ENCODE peak calls at places on chromosomes 7 and 10, in eight cellular contexts. One of them, this sample, is unnamed.

GRCh38 chr10:6047847-6048246 is 14.3 kb downstream of the IL2RA start:
- DNase-seq in CD4-positive, alpha-beta memory T cell: no peak
- DNase-seq in BE2C: no peak
- DNase-seq in naive thymus-derived CD8-positive, alpha-beta T cell: no peak
- DNase-seq in foreskin fibroblast: no peak
- DNase-seq in substantia nigra: no peak
- DNase-seq in germinal center: no peak
- DNase-seq in endothelial cell: no peak
- DNase-seq in this sample: no peak

GRCh38 chr7:48158404-48158803 is 12.9 kb upstream of the ABCA13 start:
- DNase-seq in CD4-positive, alpha-beta memory T cell: no peak
- DNase-seq in BE2C: no peak
- DNase-seq in germinal center: no peak
- DNase-seq in substantia nigra: no peak
- DNase-seq in endothelial cell: no peak
- DNase-seq in foreskin fibroblast: peak
- DNase-seq in naive thymus-derived CD8-positive, alpha-beta T cell: no peak
- DNase-seq in this sample: no peak

GRCh38 chr7:25847331-25848070 is 304.5 kb upstream of the NFE2L3 start:
- DNase-seq in BE2C: no peak
- DNase-seq in endothelial cell: no peak
- DNase-seq in germinal center: no peak
- DNase-seq in substantia nigra: no peak
- DNase-seq in CD4-positive, alpha-beta memory T cell: no peak
- DNase-seq in foreskin fibroblast: peak
- DNase-seq in naive thymus-derived CD8-positive, alpha-beta T cell: no peak
- DNase-seq in this sample: no peak

GRCh38 chr10:66925896-66926719 is at the start of gene LRRTM3:
- DNase-seq in substantia nigra: peak
- DNase-seq in naive thymus-derived CD8-positive, alpha-beta T cell: no peak
- DNase-seq in endothelial cell: peak
- DNase-seq in foreskin fibroblast: peak
- DNase-seq in germinal center: peak
- DNase-seq in BE2C: peak
- DNase-seq in CD4-positive, alpha-beta memory T cell: peak
- DNase-seq in this sample: no peak

GRCh38 chr7:69749994-69750393 is 151.7 kb downstream of the AUTS2 start:
- DNase-seq in BE2C: no peak
- DNase-seq in naive thymus-derived CD8-positive, alpha-beta T cell: no peak
- DNase-seq in germinal center: no peak
- DNase-seq in CD4-positive, alpha-beta memory T cell: no peak
- DNase-seq in substantia nigra: no peak
- DNase-seq in foreskin fibroblast: no peak
- DNase-seq in endothelial cell: no peak
- DNase-seq in this sample: no peak

GRCh38 chr10:88110355-88110754 is 246.9 kb downstream of the PTEN start:
- DNase-seq in substantia nigra: no peak
- DNase-seq in foreskin fibroblast: peak
- DNase-seq in endothelial cell: no peak
- DNase-seq in BE2C: no peak
- DNase-seq in germinal center: no peak
- DNase-seq in CD4-positive, alpha-beta memory T cell: no peak
- DNase-seq in naive thymus-derived CD8-positive, alpha-beta T cell: no peak
- DNase-seq in this sample: no peak

GRCh38 chr10:22712959-22713852 is 1.2 kb downstream of the PIP4K2A start:
- DNase-seq in substantia nigra: no peak
- DNase-seq in endothelial cell: peak
- DNase-seq in CD4-positive, alpha-beta memory T cell: peak
- DNase-seq in naive thymus-derived CD8-positive, alpha-beta T cell: peak
- DNase-seq in germinal center: peak
- DNase-seq in foreskin fibroblast: peak
- DNase-seq in BE2C: peak
- DNase-seq in this sample: peak

GRCh38 chr7:117111532-117111931 is 158.2 kb downstream of the ST7 start:
- DNase-seq in foreskin fibroblast: no peak
- DNase-seq in CD4-positive, alpha-beta memory T cell: no peak
- DNase-seq in naive thymus-derived CD8-positive, alpha-beta T cell: no peak
- DNase-seq in germinal center: no peak
- DNase-seq in endothelial cell: no peak
- DNase-seq in BE2C: no peak
- DNase-seq in substantia nigra: no peak
- DNase-seq in this sample: no peak

GRCh38 chr7:25260862-25261454 is 32.7 kb upstream of the NPVF start:
- DNase-seq in CD4-positive, alpha-beta memory T cell: peak
- DNase-seq in naive thymus-derived CD8-positive, alpha-beta T cell: peak
- DNase-seq in endothelial cell: no peak
- DNase-seq in substantia nigra: no peak
- DNase-seq in foreskin fibroblast: peak
- DNase-seq in BE2C: no peak
- DNase-seq in germinal center: peak
- DNase-seq in this sample: peak

GRCh38 chr7:44294325-44295069 is 30.9 kb downstream of the CAMK2B start:
- DNase-seq in endothelial cell: no peak
- DNase-seq in CD4-positive, alpha-beta memory T cell: no peak
- DNase-seq in substantia nigra: no peak
- DNase-seq in naive thymus-derived CD8-positive, alpha-beta T cell: no peak
- DNase-seq in BE2C: peak
- DNase-seq in germinal center: no peak
- DNase-seq in foreskin fibroblast: no peak
- DNase-seq in this sample: no peak

GRCh38 chr10:101646369-101646768 is 48.6 kb downstream of the FBXW4 start:
- DNase-seq in CD4-positive, alpha-beta memory T cell: no peak
- DNase-seq in germinal center: no peak
- DNase-seq in foreskin fibroblast: no peak
- DNase-seq in BE2C: no peak
- DNase-seq in endothelial cell: no peak
- DNase-seq in naive thymus-derived CD8-positive, alpha-beta T cell: no peak
- DNase-seq in substantia nigra: peak
- DNase-seq in this sample: no peak

GRCh38 chr7:93981480-93981874 is 22.7 kb downstream of the BET1 start:
- DNase-seq in naive thymus-derived CD8-positive, alpha-beta T cell: no peak
- DNase-seq in CD4-positive, alpha-beta memory T cell: no peak
- DNase-seq in germinal center: no peak
- DNase-seq in foreskin fibroblast: no peak
- DNase-seq in endothelial cell: no peak
- DNase-seq in BE2C: no peak
- DNase-seq in substantia nigra: no peak
- DNase-seq in this sample: no peak

GRCh38 chr7:158277219-158278141 is 310.1 kb downstream of the PTPRN2 start:
- DNase-seq in germinal center: no peak
- DNase-seq in foreskin fibroblast: no peak
- DNase-seq in CD4-positive, alpha-beta memory T cell: no peak
- DNase-seq in endothelial cell: no peak
- DNase-seq in substantia nigra: no peak
- DNase-seq in BE2C: no peak
- DNase-seq in naive thymus-derived CD8-positive, alpha-beta T cell: no peak
- DNase-seq in this sample: no peak

GRCh38 chr7:47498229-47499056 is 83.5 kb downstream of the TNS3 start:
- DNase-seq in foreskin fibroblast: no peak
- DNase-seq in CD4-positive, alpha-beta memory T cell: no peak
- DNase-seq in germinal center: no peak
- DNase-seq in BE2C: no peak
- DNase-seq in endothelial cell: no peak
- DNase-seq in naive thymus-derived CD8-positive, alpha-beta T cell: no peak
- DNase-seq in substantia nigra: no peak
- DNase-seq in this sample: no peak

GRCh38 chr10:123516291-123516690 is 149.9 kb upstream of the GPR26 start:
- DNase-seq in BE2C: no peak
- DNase-seq in germinal center: no peak
- DNase-seq in foreskin fibroblast: no peak
- DNase-seq in substantia nigra: no peak
- DNase-seq in endothelial cell: no peak
- DNase-seq in CD4-positive, alpha-beta memory T cell: no peak
- DNase-seq in naive thymus-derived CD8-positive, alpha-beta T cell: no peak
- DNase-seq in this sample: no peak

GRCh38 chr10:72171175-72171630 is 44.6 kb upstream of the ANAPC16 start:
- DNase-seq in naive thymus-derived CD8-positive, alpha-beta T cell: no peak
- DNase-seq in endothelial cell: no peak
- DNase-seq in germinal center: no peak
- DNase-seq in CD4-positive, alpha-beta memory T cell: no peak
- DNase-seq in foreskin fibroblast: peak
- DNase-seq in BE2C: no peak
- DNase-seq in substantia nigra: no peak
- DNase-seq in this sample: no peak

GRCh38 chr7:27185708-27186449 is 847 bp upstream of the HOXA11 start:
- DNase-seq in endothelial cell: no peak
- DNase-seq in foreskin fibroblast: peak
- DNase-seq in germinal center: no peak
- DNase-seq in naive thymus-derived CD8-positive, alpha-beta T cell: no peak
- DNase-seq in BE2C: no peak
- DNase-seq in CD4-positive, alpha-beta memory T cell: no peak
- DNase-seq in substantia nigra: no peak
- DNase-seq in this sample: no peak

GRCh38 chr7:78968951-78969350 is 484.5 kb downstream of the MAGI2 start:
- DNase-seq in BE2C: no peak
- DNase-seq in CD4-positive, alpha-beta memory T cell: no peak
- DNase-seq in substantia nigra: no peak
- DNase-seq in foreskin fibroblast: no peak
- DNase-seq in germinal center: no peak
- DNase-seq in endothelial cell: no peak
- DNase-seq in naive thymus-derived CD8-positive, alpha-beta T cell: no peak
- DNase-seq in this sample: no peak

GRCh38 chr10:132434405-132435005 is 37.5 kb downstream of the PWWP2B start:
- DNase-seq in CD4-positive, alpha-beta memory T cell: peak
- DNase-seq in foreskin fibroblast: no peak
- DNase-seq in germinal center: no peak
- DNase-seq in BE2C: peak
- DNase-seq in endothelial cell: no peak
- DNase-seq in naive thymus-derived CD8-positive, alpha-beta T cell: no peak
- DNase-seq in substantia nigra: no peak
- DNase-seq in this sample: peak

GRCh38 chr10:47063858-47064257 is 152.6 kb downstream of the PTPN20 start:
- DNase-seq in endothelial cell: no peak
- DNase-seq in naive thymus-derived CD8-positive, alpha-beta T cell: no peak
- DNase-seq in foreskin fibroblast: no peak
- DNase-seq in BE2C: no peak
- DNase-seq in substantia nigra: no peak
- DNase-seq in germinal center: no peak
- DNase-seq in CD4-positive, alpha-beta memory T cell: no peak
- DNase-seq in this sample: no peak

GRCh38 chr7:32891046-32891799 is at the start of gene KBTBD2:
- DNase-seq in BE2C: peak
- DNase-seq in foreskin fibroblast: peak
- DNase-seq in substantia nigra: peak
- DNase-seq in endothelial cell: peak
- DNase-seq in CD4-positive, alpha-beta memory T cell: peak
- DNase-seq in naive thymus-derived CD8-positive, alpha-beta T cell: peak
- DNase-seq in germinal center: peak
- DNase-seq in this sample: peak

GRCh38 chr7:80403686-80404241 is 108.1 kb downstream of the GNAT3 start:
- DNase-seq in germinal center: no peak
- DNase-seq in substantia nigra: no peak
- DNase-seq in BE2C: no peak
- DNase-seq in CD4-positive, alpha-beta memory T cell: no peak
- DNase-seq in endothelial cell: no peak
- DNase-seq in foreskin fibroblast: no peak
- DNase-seq in naive thymus-derived CD8-positive, alpha-beta T cell: no peak
- DNase-seq in this sample: no peak

GRCh38 chr10:114491419-114491818 is 87.1 kb upstream of the AFAP1L2 start:
- DNase-seq in germinal center: no peak
- DNase-seq in endothelial cell: no peak
- DNase-seq in BE2C: no peak
- DNase-seq in CD4-positive, alpha-beta memory T cell: no peak
- DNase-seq in foreskin fibroblast: no peak
- DNase-seq in substantia nigra: no peak
- DNase-seq in naive thymus-derived CD8-positive, alpha-beta T cell: no peak
- DNase-seq in this sample: no peak

GRCh38 chr10:114352653-114353298 is 51.5 kb downstream of the AFAP1L2 start:
- DNase-seq in foreskin fibroblast: no peak
- DNase-seq in naive thymus-derived CD8-positive, alpha-beta T cell: no peak
- DNase-seq in CD4-positive, alpha-beta memory T cell: no peak
- DNase-seq in BE2C: no peak
- DNase-seq in endothelial cell: no peak
- DNase-seq in substantia nigra: no peak
- DNase-seq in germinal center: no peak
- DNase-seq in this sample: no peak

GRCh38 chr7:65325793-65326432 is 47.7 kb upstream of the ZNF92 start:
- DNase-seq in foreskin fibroblast: no peak
- DNase-seq in BE2C: no peak
- DNase-seq in endothelial cell: no peak
- DNase-seq in substantia nigra: no peak
- DNase-seq in germinal center: no peak
- DNase-seq in naive thymus-derived CD8-positive, alpha-beta T cell: no peak
- DNase-seq in CD4-positive, alpha-beta memory T cell: no peak
- DNase-seq in this sample: no peak

GRCh38 chr10:85986777-85987176 is 379.8 kb downstream of the GRID1 start:
- DNase-seq in BE2C: no peak
- DNase-seq in CD4-positive, alpha-beta memory T cell: no peak
- DNase-seq in foreskin fibroblast: no peak
- DNase-seq in naive thymus-derived CD8-positive, alpha-beta T cell: no peak
- DNase-seq in endothelial cell: no peak
- DNase-seq in substantia nigra: no peak
- DNase-seq in germinal center: no peak
- DNase-seq in this sample: no peak

GRCh38 chr7:148042935-148043334 is 547.6 kb upstream of the C7orf33 start:
- DNase-seq in BE2C: no peak
- DNase-seq in endothelial cell: no peak
- DNase-seq in germinal center: no peak
- DNase-seq in naive thymus-derived CD8-positive, alpha-beta T cell: no peak
- DNase-seq in CD4-positive, alpha-beta memory T cell: no peak
- DNase-seq in substantia nigra: no peak
- DNase-seq in foreskin fibroblast: no peak
- DNase-seq in this sample: no peak

GRCh38 chr10:21195149-21195731 is 298.1 kb upstream of the NEBL start:
- DNase-seq in naive thymus-derived CD8-positive, alpha-beta T cell: no peak
- DNase-seq in CD4-positive, alpha-beta memory T cell: no peak
- DNase-seq in foreskin fibroblast: no peak
- DNase-seq in substantia nigra: no peak
- DNase-seq in germinal center: no peak
- DNase-seq in endothelial cell: no peak
- DNase-seq in BE2C: no peak
- DNase-seq in this sample: no peak

GRCh38 chr7:129438839-129439640 is 4.8 kb downstream of the STRIP2 start:
- DNase-seq in foreskin fibroblast: peak
- DNase-seq in naive thymus-derived CD8-positive, alpha-beta T cell: no peak
- DNase-seq in endothelial cell: no peak
- DNase-seq in CD4-positive, alpha-beta memory T cell: no peak
- DNase-seq in substantia nigra: no peak
- DNase-seq in BE2C: no peak
- DNase-seq in germinal center: no peak
- DNase-seq in this sample: no peak